ENCODE peak calls at places on chromosomes 16 and 17, in seven cellular contexts. U is WTC11, L is fibroblast of lung, O is RWPE1, K is fibroblast of pulmonary artery, V is prostate gland, R is OCI-LY7. E is an unnamed sample.

GRCh38 chr17:21303441-21304065 is 19.0 kb downstream of the MAP2K3 start:
- DNase-seq in U (no peak), L (no peak), O (no peak), K (no peak), V (no peak), R (no peak), E (no peak)

GRCh38 chr16:66900721-66901441 is 17.8 kb downstream of the CDH16 start:
- DNase-seq in U (no peak), L (no peak), O (no peak), K (no peak), V (no peak), R (no peak), E (no peak)

GRCh38 chr17:46216682-46217081 is 23.5 kb upstream of the KANSL1 start:
- DNase-seq in U (no peak), L (no peak), O (no peak), K (no peak), V (no peak), R (no peak), E (no peak)

GRCh38 chr16:12545792-12546342 is 257.8 kb downstream of the CPPED1 start:
- DNase-seq in U (no peak), L (no peak), O (no peak), K (no peak), V (no peak), R (peak), E (no peak)

GRCh38 chr17:27975146-27976011 is 67.1 kb upstream of the NLK start:
- DNase-seq in U (no peak), L (no peak), O (peak), K (peak), V (no peak), R (no peak), E (peak)

GRCh38 chr16:86396918-86397317 is 113.4 kb upstream of the FOXF1 start:
- DNase-seq in U (no peak), L (peak), O (peak), K (peak), V (peak), R (no peak), E (peak)

GRCh38 chr17:7633093-7633492 is 3.2 kb downstream of the SHBG start:
- DNase-seq in U (peak), L (no peak), O (no peak), K (no peak), V (no peak), R (no peak), E (no peak)

GRCh38 chr17:2372180-2372579 is 28.7 kb downstream of the MNT start:
- DNase-seq in U (no peak), L (no peak), O (no peak), K (no peak), V (no peak), R (no peak), E (no peak)

GRCh38 chr17:60825351-60825750 is 147.7 kb downstream of the BCAS3 start:
- DNase-seq in U (no peak), L (no peak), O (no peak), K (no peak), V (no peak), R (no peak), E (no peak)

GRCh38 chr17:49552070-49552751 is 23.5 kb upstream of the NXPH3 start:
- DNase-seq in U (no peak), L (peak), O (no peak), K (no peak), V (no peak), R (no peak), E (peak)

GRCh38 chr16:22664132-22664531 is 149.8 kb upstream of the HS3ST2 start:
- DNase-seq in U (no peak), L (no peak), O (no peak), K (no peak), V (no peak), R (no peak), E (no peak)

GRCh38 chr17:69607162-69607834 is 192.8 kb downstream of the MAP2K6 start:
- DNase-seq in U (peak), L (peak), O (peak), K (peak), V (peak), R (peak), E (peak)
- TF ChIP-seq CTCF in U (peak), L (peak), O (peak), K (peak), V (peak), R (peak), E (peak)

GRCh38 chr17:17888371-17888770 is 51.6 kb upstream of the SREBF1 start:
- DNase-seq in U (no peak), L (no peak), O (no peak), K (no peak), V (no peak), R (no peak), E (no peak)

GRCh38 chr17:17887752-17888304 is 51.0 kb upstream of the SREBF1 start:
- DNase-seq in U (no peak), L (no peak), O (no peak), K (no peak), V (no peak), R (no peak), E (no peak)

GRCh38 chr17:17886747-17887146 is 50.0 kb upstream of the SREBF1 start:
- DNase-seq in U (no peak), L (no peak), O (no peak), K (no peak), V (no peak), R (no peak), E (no peak)

GRCh38 chr17:17889922-17890321 is 53.1 kb upstream of the SREBF1 start:
- DNase-seq in U (no peak), L (no peak), O (no peak), K (no peak), V (no peak), R (no peak), E (no peak)

GRCh38 chr17:17888821-17889220 is 52.0 kb upstream of the SREBF1 start:
- DNase-seq in U (peak), L (no peak), O (no peak), K (no peak), V (no peak), R (no peak), E (no peak)
- TF ChIP-seq CTCF in U (no peak), L (no peak), O (no peak), K (no peak), V (no peak), R (no peak), E (no peak)

DNA sequence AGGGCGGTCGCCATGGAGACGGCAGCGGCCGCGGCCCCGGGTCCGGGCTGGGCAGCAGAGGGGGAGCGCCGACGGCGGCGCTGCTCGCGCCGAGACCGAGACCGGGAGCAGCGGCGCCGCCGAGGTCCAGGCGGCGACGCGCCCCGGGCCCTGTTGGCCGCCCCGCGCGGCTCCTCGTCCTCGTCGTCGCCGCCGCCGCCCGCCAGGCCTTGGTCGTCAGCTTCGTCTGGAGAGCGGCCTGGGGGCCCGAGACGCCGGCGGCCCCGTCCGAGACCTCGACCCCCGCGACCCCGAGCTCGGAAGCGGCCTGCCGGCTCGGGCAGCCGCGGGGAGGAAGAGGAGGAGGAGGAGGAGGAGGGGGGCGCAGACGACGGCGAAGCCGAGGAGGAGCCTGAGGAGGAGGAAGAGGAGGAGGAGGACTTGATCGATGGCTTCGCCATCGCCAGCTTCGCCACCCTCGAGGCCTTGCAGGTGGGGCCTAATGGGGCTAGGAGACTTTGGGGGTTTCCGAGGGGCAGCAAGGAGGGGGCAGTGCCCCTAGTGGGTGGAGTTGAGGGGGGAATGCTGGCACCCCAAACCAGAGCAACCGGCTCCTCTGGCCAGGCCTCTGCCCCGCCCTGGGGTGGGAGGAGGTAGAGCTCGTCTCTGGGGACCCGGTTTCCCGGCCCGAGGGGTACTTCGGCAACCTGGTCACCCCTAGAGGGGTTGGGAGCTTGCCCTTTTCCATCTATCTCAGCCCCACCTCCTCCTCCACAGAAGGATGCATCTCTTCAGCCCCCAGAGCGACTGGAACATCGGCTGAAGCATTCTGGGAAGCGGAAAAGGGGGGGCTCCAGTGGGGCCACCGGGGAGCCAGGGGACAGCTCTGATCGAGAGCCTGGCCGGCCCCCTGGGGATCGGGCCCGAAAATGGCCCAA is 1.5 kb downstream of the FBRS start:
- DNase-seq in U (no peak), L (peak), O (peak), K (no peak), V (peak), R (peak), E (no peak)
- TF ChIP-seq CTCF in U (no peak), L (peak), O (peak), K (no peak), V (no peak), R (peak), E (no peak)

GRCh38 chr16:50743575-50744225 is 1.8 kb downstream of the CYLD start:
- DNase-seq in U (no peak), L (no peak), O (no peak), K (no peak), V (no peak), R (no peak), E (no peak)

GRCh38 chr16:50745940-50746339 is 4.1 kb downstream of the CYLD start:
- DNase-seq in U (no peak), L (no peak), O (no peak), K (no peak), V (no peak), R (no peak), E (no peak)

GRCh38 chr16:50744911-50745310 is 3.0 kb downstream of the CYLD start:
- DNase-seq in U (no peak), L (no peak), O (peak), K (no peak), V (no peak), R (no peak), E (no peak)

GRCh38 chr16:50751528-50751927 is 9.6 kb downstream of the CYLD start:
- DNase-seq in U (no peak), L (no peak), O (no peak), K (no peak), V (no peak), R (no peak), E (no peak)

GRCh38 chr16:50747206-50747956 is 5.5 kb downstream of the CYLD start:
- DNase-seq in U (no peak), L (peak), O (peak), K (peak), V (no peak), R (peak), E (peak)
- TF ChIP-seq CTCF in U (no peak), L (no peak), O (peak), K (peak), V (no peak), R (peak), E (peak)

GRCh38 chr17:79841369-79842135 is 2.3 kb upstream of the CBX4 start:
- DNase-seq in U (peak), L (no peak), O (no peak), K (no peak), V (no peak), R (no peak), E (no peak)

GRCh38 chr17:79839363-79840203 is at the start of gene CBX4:
- DNase-seq in U (peak), L (peak), O (peak), K (peak), V (peak), R (peak), E (peak)

GRCh38 chr17:79838541-79839274 is 532 bp downstream of the CBX4 start:
- DNase-seq in U (peak), L (peak), O (no peak), K (peak), V (peak), R (peak), E (peak)

GRCh38 chr17:79840989-79841286 is 1.7 kb upstream of the CBX4 start:
- DNase-seq in U (no peak), L (no peak), O (no peak), K (no peak), V (no peak), R (no peak), E (no peak)

GRCh38 chr17:79840204-79840988 is 1.2 kb upstream of the CBX4 start:
- DNase-seq in U (peak), L (peak), O (no peak), K (peak), V (peak), R (no peak), E (peak)
- TF ChIP-seq CTCF in U (no peak), L (no peak), O (no peak), K (no peak), V (no peak), R (no peak), E (peak)

GRCh38 chr17:78117027-78117981 is 11.3 kb downstream of the TMC6 start:
- DNase-seq in U (peak), L (no peak), O (no peak), K (no peak), V (no peak), R (peak), E (no peak)
- TF ChIP-seq CTCF in U (peak), L (no peak), O (peak), K (no peak), V (peak), R (peak), E (peak)

GRCh38 chr17:53516643-53517042 is 306.1 kb upstream of the KIF2B start:
- DNase-seq in U (no peak), L (peak), O (no peak), K (peak), V (no peak), R (no peak), E (peak)
- TF ChIP-seq CTCF in U (no peak), L (peak), O (no peak), K (peak), V (no peak), R (no peak), E (peak)

E was measured in MCF 10A.